ENCODE peak calls at places on chromosomes 3 and 15, in ten cellular contexts. C is SHP77; G is fibroblast of the conjunctiva; R is AG08396; W is fibroblast of mammary gland; U is endothelial cell of umbilical vein; Q is ovary; D is upper lobe of right lung; P is activated effector memory CD4-positive, alpha-beta T cell treated with anti-CD3 and anti-CD28 coated beads, Interleukin-2, amount 50 U/mL, for 16 hours; Z is stimulated activated effector memory CD8-positive, alpha-beta T cell treated with anti-CD3 and anti-CD28 coated beads, Interleukin-12 subunit alpha, Interleukin-12 subunit beta, amount 100 ng/mL, for 72 hours. O is an unnamed sample.

GRCh38 chr15:59366368-59367021 is 6.2 kb downstream of the MYO1E start:
- DNase-seq in C (no peak), G (no peak), R (no peak), W (peak), U (peak), Q (no peak), D (no peak), P (no peak), Z (no peak), O (no peak)

GRCh38 chr3:171586274-171586673 is 126.1 kb upstream of the TNIK start:
- DNase-seq in C (no peak), G (no peak), R (no peak), W (no peak), U (no peak), Q (no peak), D (no peak), P (no peak), Z (no peak), O (no peak)

GRCh38 chr3:192862408-192863385 is 55.0 kb downstream of the MB21D2 start:
- DNase-seq in C (no peak), G (no peak), R (no peak), W (no peak), U (no peak), Q (no peak), D (no peak), P (no peak), Z (no peak), O (no peak)

GRCh38 chr3:131403216-131403895 is 21.8 kb downstream of the NUDT16 start:
- DNase-seq in C (no peak), G (no peak), R (no peak), W (no peak), U (no peak), Q (no peak), D (no peak), P (no peak), Z (no peak), O (no peak)

GRCh38 chr3:103056953-103057450 is 622.2 kb downstream of the ZPLD1 start:
- DNase-seq in C (no peak), G (no peak), R (no peak), W (no peak), U (no peak), Q (no peak), D (no peak), P (no peak), Z (no peak), O (no peak)

GRCh38 chr3:164375995-164376394 is 702.3 kb downstream of the SI start:
- DNase-seq in C (no peak), G (no peak), R (no peak), W (peak), U (no peak), Q (no peak), D (no peak), P (no peak), Z (no peak), O (no peak)

GRCh38 chr3:135447478-135447877 is 518.0 kb upstream of the PPP2R3A start:
- DNase-seq in C (no peak), G (no peak), R (no peak), W (no peak), U (no peak), Q (no peak), D (no peak), P (no peak), Z (no peak), O (no peak)

GRCh38 chr3:149586871-149587270 is 71.0 kb downstream of the WWTR1 start:
- DNase-seq in C (no peak), G (no peak), R (no peak), W (peak), U (peak), Q (no peak), D (no peak), P (no peak), Z (no peak), O (no peak)

GRCh38 chr15:68672781-68673205 is 94.0 kb downstream of the CORO2B start:
- DNase-seq in C (no peak), G (no peak), R (no peak), W (peak), U (no peak), Q (peak), D (peak), P (no peak), Z (no peak), O (peak)

GRCh38 chr3:34956511-34956910 is 682.8 kb upstream of the ARPP21 start:
- DNase-seq in C (no peak), G (no peak), R (no peak), W (no peak), U (no peak), Q (no peak), D (no peak), P (no peak), Z (no peak), O (no peak)

GRCh38 chr3:113968986-113969385 is 21.2 kb downstream of the ZDHHC23 start:
- DNase-seq in C (no peak), G (no peak), R (no peak), W (peak), U (no peak), Q (no peak), D (no peak), P (no peak), Z (no peak), O (no peak)

GRCh38 chr15:84883433-84883832 is 1.0 kb upstream of the SLC28A1 start:
- DNase-seq in C (no peak), G (no peak), R (no peak), W (no peak), U (no peak), Q (no peak), D (no peak), P (no peak), Z (no peak), O (no peak)

GRCh38 chr3:76107935-76108570 is 322.7 kb upstream of the ZNF717 start:
- DNase-seq in C (peak), G (peak), R (peak), W (peak), U (no peak), Q (no peak), D (no peak), P (no peak), Z (no peak), O (peak)

GRCh38 chr3:13462822-13463221 is 17.3 kb upstream of the HDAC11 start:
- DNase-seq in C (no peak), G (no peak), R (no peak), W (no peak), U (no peak), Q (no peak), D (no peak), P (no peak), Z (no peak), O (no peak)

GRCh38 chr3:30437172-30437571 is 169.2 kb upstream of the TGFBR2 start:
- DNase-seq in C (no peak), G (no peak), R (peak), W (peak), U (no peak), Q (no peak), D (peak), P (no peak), Z (no peak), O (no peak)

GRCh38 chr15:88918738-88919137 is 5.6 kb upstream of the MFGE8 start:
- DNase-seq in C (no peak), G (peak), R (peak), W (peak), U (peak), Q (no peak), D (no peak), P (peak), Z (no peak), O (no peak)

GRCh38 chr15:35932541-35932940 is 386.6 kb upstream of the DPH6 start:
- DNase-seq in C (no peak), G (no peak), R (no peak), W (peak), U (no peak), Q (no peak), D (no peak), P (no peak), Z (no peak), O (no peak)

GRCh38 chr3:11459147-11459837 is 184.4 kb downstream of the VGLL4 start:
- DNase-seq in C (no peak), G (no peak), R (no peak), W (peak), U (peak), Q (no peak), D (no peak), P (no peak), Z (no peak), O (no peak)